ENCODE peak calls at places on chromosomes 5 and 9, in seven cellular contexts. J is IMR-90, N is SK-N-SH, Q is HepG2, V is K562, T is H1, O is GM12878. X is an unnamed sample.

GRCh38 chr5:130710596-130710995 is 454.5 kb downstream of the HINT1 start:
- DNase-seq in J (no peak), N (no peak), Q (peak; percentile 33), V (no peak), T (no peak), O (no peak), X (peak; percentile 22)

GRCh38 chr5:151047814-151048425 is 27.5 kb downstream of the GPX3 start:
- DNase-seq in J (no peak), N (peak; percentile 67), Q (peak; percentile 30), V (peak; percentile 53), T (no peak), O (no peak), X (peak; percentile 28)

GRCh38 chr5:98905857-98906688 is 22.7 kb downstream of the CHD1 start:
- DNase-seq in J (peak; percentile 59), N (peak; percentile 22), Q (peak; percentile 44), V (no peak), T (no peak), O (no peak), X (no peak)

GRCh38 chr5:1315709-1316587 is 21.1 kb upstream of the TERT start:
- DNase-seq in J (no peak), N (no peak), Q (peak; percentile 80), V (peak; percentile 56), T (no peak), O (peak; percentile 69), X (peak; percentile 34)

GRCh38 chr5:1021136-1021968 is 12.8 kb downstream of the NKD2 start:
- DNase-seq in J (no peak), N (peak; percentile 38), Q (no peak), V (no peak), T (no peak), O (no peak), X (no peak)

GRCh38 chr5:95554331-95554646 is 488 bp downstream of the SKIC3 start:
- DNase-seq in J (no peak), N (no peak), Q (no peak), V (no peak), T (no peak), O (no peak), X (no peak)

GRCh38 chr9:22142681-22143080 is 133.6 kb upstream of the CDKN2B start:
- DNase-seq in J (peak; percentile 70), N (no peak), Q (no peak), V (no peak), T (no peak), O (no peak), X (no peak)

GRCh38 chr9:128285033-128285784 is 9.1 kb downstream of the SWI5 start:
- DNase-seq in J (no peak), N (no peak), Q (no peak), V (peak; percentile 24), T (no peak), O (no peak), X (no peak)

GRCh38 chr5:54007822-54008777 is 302.3 kb downstream of the ARL15 start:
- DNase-seq in J (peak; percentile 66), N (no peak), Q (peak; percentile 89), V (no peak), T (no peak), O (no peak), X (peak; percentile 11)

GRCh38 chr5:6453937-6454560 is 5.4 kb downstream of the UBE2QL1 start:
- DNase-seq in J (no peak), N (no peak), Q (no peak), V (no peak), T (no peak), O (no peak), X (no peak)

GRCh38 chr5:109650451-109650850 is 39.3 kb upstream of the MAN2A1 start:
- DNase-seq in J (no peak), N (no peak), Q (no peak), V (no peak), T (no peak), O (no peak), X (no peak)

GRCh38 chr9:79757074-79757473 is 185.3 kb downstream of the TLE4 start:
- DNase-seq in J (no peak), N (no peak), Q (no peak), V (no peak), T (no peak), O (no peak), X (no peak)

GRCh38 chr5:79774171-79774854 is 84.7 kb downstream of the CMYA5 start:
- DNase-seq in J (peak; percentile 4), N (peak; percentile 38), Q (peak; percentile 79), V (peak; percentile 27), T (peak; percentile 83), O (no peak), X (peak; percentile 31)

GRCh38 chr9:132026932-132027585 is 52.6 kb downstream of the MED27 start:
- DNase-seq in J (peak; percentile 74), N (no peak), Q (no peak), V (no peak), T (peak; percentile 27), O (no peak), X (no peak)

GRCh38 chr5:138803285-138803684 is 50.1 kb downstream of the CTNNA1 start:
- DNase-seq in J (no peak), N (no peak), Q (no peak), V (no peak), T (no peak), O (no peak), X (no peak)

GRCh38 chr9:127280880-127281660 is 16.5 kb downstream of the GARNL3 start:
- DNase-seq in J (no peak), N (peak; percentile 31), Q (no peak), V (no peak), T (no peak), O (no peak), X (no peak)

GRCh38 chr9:135701067-135701967 is 668 bp upstream of the KCNT1 start:
- DNase-seq in J (no peak), N (peak; percentile 57), Q (no peak), V (peak; percentile 55), T (no peak), O (no peak), X (no peak)

GRCh38 chr5:109863752-109864151 is 174.0 kb downstream of the MAN2A1 start:
- DNase-seq in J (peak; percentile 46), N (no peak), Q (no peak), V (no peak), T (no peak), O (no peak), X (no peak)

GRCh38 chr5:96142786-96143434 is 181.3 kb upstream of the ELL2 start:
- DNase-seq in J (peak; percentile 69), N (no peak), Q (no peak), V (no peak), T (no peak), O (no peak), X (no peak)

GRCh38 chr5:79837707-79838620 is 148.3 kb downstream of the CMYA5 start:
- DNase-seq in J (no peak), N (no peak), Q (no peak), V (no peak), T (no peak), O (no peak), X (no peak)

GRCh38 chr9:69313175-69313574 is 11.8 kb upstream of the ENTREP1 start:
- DNase-seq in J (no peak), N (no peak), Q (no peak), V (no peak), T (no peak), O (no peak), X (no peak)

GRCh38 chr5:10153394-10153793 is 96.3 kb downstream of the ATPSCKMT start:
- DNase-seq in J (no peak), N (no peak), Q (no peak), V (no peak), T (no peak), O (no peak), X (no peak)
- TF ChIP-seq RFX5 in J (no peak), N (no peak), Q (no peak), V (no peak), T (no peak), O (no peak), X (no peak)

DNA sequence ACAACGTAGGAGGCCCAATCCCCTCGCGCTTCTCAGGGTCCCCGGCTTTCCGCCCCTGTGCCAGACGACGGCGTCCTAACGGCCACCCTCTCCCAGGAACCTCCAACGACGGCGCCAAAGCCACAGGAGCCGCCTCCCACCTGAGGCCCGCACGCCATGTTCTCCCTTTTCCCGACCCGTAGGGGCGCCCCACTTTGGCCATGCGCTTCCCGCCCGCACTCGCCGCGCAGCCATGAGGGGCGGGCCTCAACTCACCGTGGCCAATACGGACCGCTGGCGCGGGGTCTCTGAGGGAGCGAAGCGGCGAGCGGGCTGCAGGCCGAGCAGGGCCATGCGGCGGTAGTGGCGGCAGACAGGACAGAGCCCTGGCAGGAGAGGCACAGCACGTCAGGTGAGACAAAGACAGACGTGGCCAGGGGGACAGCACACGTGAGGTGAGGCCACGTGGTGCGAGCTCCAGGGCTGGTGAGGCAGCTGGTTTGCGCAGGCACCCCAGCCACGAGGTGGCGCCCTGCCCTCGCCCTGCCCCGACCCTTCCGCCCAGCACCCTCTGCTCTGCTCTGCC is 1005.5 kb upstream of the PTPRD start:
- DNase-seq in J (no peak), N (peak; percentile 21), Q (no peak), V (no peak), T (no peak), O (no peak), X (no peak)
- TF ChIP-seq USF2 in J (no peak), N (no peak), Q (no peak), V (no peak), T (no peak), O (no peak), X (no peak)

GRCh38 chr5:140785905-140786686 is at the start of gene PCDHA1:
- DNase-seq in J (no peak), N (peak; percentile 36), Q (no peak), V (no peak), T (no peak), O (no peak), X (peak; percentile 29)

DNA sequence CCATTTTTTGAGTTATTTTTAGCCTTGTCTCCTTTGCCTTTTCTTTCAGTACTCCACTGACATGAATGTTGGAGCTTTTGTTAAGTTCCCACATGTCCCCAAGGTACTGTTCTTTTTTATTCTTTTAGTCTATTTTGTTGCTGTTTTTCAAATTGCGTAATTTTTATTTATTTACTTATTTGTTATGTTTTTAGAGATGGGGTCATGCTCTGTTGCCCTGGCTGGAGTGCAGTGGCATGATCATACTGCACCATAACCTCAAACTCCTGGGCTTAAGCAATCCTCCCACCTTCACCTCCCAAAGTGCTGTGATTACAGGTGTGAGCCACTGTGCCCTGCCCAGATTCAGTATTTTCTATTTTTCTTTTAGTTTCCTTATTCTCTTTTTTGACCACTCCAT is 5.4 kb upstream of the PCDHA1 start:
- DNase-seq in J (no peak), N (no peak), Q (no peak), V (no peak), T (no peak), O (no peak), X (no peak)
- H3K4me3 ChIP-seq in J (no peak overlapping the region), N (no peak overlapping the region), Q (no peak overlapping the region), V (no peak overlapping the region), T (no peak overlapping the region), O (no peak overlapping the region), X (no peak overlapping the region)

GRCh38 chr5:180071418-180072255 is at the start of gene RNF130:
- DNase-seq in J (peak; percentile 88), N (peak; percentile 98), Q (peak; percentile 80), V (peak; percentile 96), T (no peak), O (peak; percentile 19), X (peak; percentile 87)

GRCh38 chr5:180068519-180069090 is 3.0 kb downstream of the RNF130 start:
- DNase-seq in J (no peak), N (no peak), Q (no peak), V (no peak), T (no peak), O (no peak), X (no peak)

GRCh38 chr5:180070726-180071417 is 687 bp downstream of the RNF130 start:
- DNase-seq in J (peak; percentile 55), N (peak; percentile 75), Q (no peak), V (no peak), T (no peak), O (no peak), X (peak; percentile 33)

GRCh38 chr5:180069589-180070247 is 1.8 kb downstream of the RNF130 start:
- DNase-seq in J (no peak), N (no peak), Q (peak; percentile 56), V (no peak), T (no peak), O (no peak), X (no peak)

GRCh38 chr5:180067986-180068385 is 3.6 kb downstream of the RNF130 start:
- DNase-seq in J (no peak), N (no peak), Q (no peak), V (no peak), T (no peak), O (no peak), X (no peak)
- TF ChIP-seq RFX5 in J (no peak), N (no peak), Q (no peak), V (no peak), T (no peak), O (no peak), X (no peak)

X was measured in A549.